ENCODE peak calls at places on chromosome 13, in six cellular contexts. N is nephron progenitor cell, E is left colon, L is ELR, H is BE2C, G is fibroblast of pulmonary artery. W is an unnamed sample.

GRCh38 chr13:79423801-79424642 is 18.0 kb upstream of the RBM26 start:
- DNase-seq in N (no peak), E (no peak), L (peak; percentile 78), H (no peak), G (peak; percentile 80), W (no peak)

GRCh38 chr13:72029981-72030380 is 163.0 kb upstream of the DACH1 start:
- DNase-seq in N (no peak), E (no peak), L (no peak), H (no peak), G (no peak), W (no peak)

GRCh38 chr13:31747271-31747670 is 7.9 kb downstream of the RXFP2 start:
- DNase-seq in N (no peak), E (no peak), L (no peak), H (no peak), G (no peak), W (no peak)

GRCh38 chr13:29594310-29594709 is 1.2 kb downstream of the SLC7A1 start:
- DNase-seq in N (peak; percentile 23), E (no peak), L (peak; percentile 91), H (peak; percentile 62), G (peak; percentile 65), W (peak; percentile 24)

GRCh38 chr13:26899153-26899552 is 138.6 kb upstream of the GPR12 start:
- DNase-seq in N (no peak), E (no peak), L (no peak), H (no peak), G (no peak), W (no peak)

GRCh38 chr13:114038211-114038613 is 64.3 kb upstream of the C13orf46 start:
- DNase-seq in N (no peak), E (no peak), L (no peak), H (no peak), G (no peak), W (no peak)

GRCh38 chr13:80132741-80133601 is 208.0 kb downstream of the SPRY2 start:
- DNase-seq in N (peak; percentile 55), E (peak; percentile 89), L (peak; percentile 75), H (peak; percentile 46), G (peak; percentile 88), W (no peak)

GRCh38 chr13:30017880-30018279 is 167.5 kb upstream of the UBL3 start:
- DNase-seq in N (no peak), E (no peak), L (no peak), H (peak; percentile 14), G (no peak), W (no peak)

GRCh38 chr13:113349050-113349449 is 14.9 kb downstream of the GRTP1 start:
- DNase-seq in N (no peak), E (no peak), L (no peak), H (no peak), G (no peak), W (no peak)

W was measured in neuronal stem cell.